ENCODE peak calls at places on chromosomes 1 and 21, in six cellular contexts. One of them, this sample, is unnamed.

GRCh38 chr1:29084196-29084521 is 39.5 kb downstream of the TMEM200B start:
- DNase-seq in cardiac muscle cell: no peak
- DNase-seq in body of pancreas: no peak
- DNase-seq in BJ: no peak
- DNase-seq in CD4-positive, alpha-beta T cell: no peak
- DNase-seq in AG20443: no peak
- DNase-seq in this sample: no peak

GRCh38 chr1:54488831-54489626 is 59.0 kb upstream of the ACOT11 start:
- DNase-seq in CD4-positive, alpha-beta T cell: peak; percentile 64
- DNase-seq in cardiac muscle cell: peak; percentile 86
- DNase-seq in BJ: no peak
- DNase-seq in AG20443: peak; percentile 95
- DNase-seq in body of pancreas: peak; percentile 73
- DNase-seq in this sample: peak; percentile 38

GRCh38 chr1:82160036-82160435 is 359.3 kb downstream of the ADGRL2 start:
- DNase-seq in cardiac muscle cell: no peak
- DNase-seq in BJ: no peak
- DNase-seq in CD4-positive, alpha-beta T cell: no peak
- DNase-seq in body of pancreas: no peak
- DNase-seq in AG20443: peak; percentile 17
- DNase-seq in this sample: no peak

GRCh38 chr1:33815061-33815460 is 48.8 kb upstream of the HMGB4 start:
- DNase-seq in body of pancreas: no peak
- DNase-seq in CD4-positive, alpha-beta T cell: no peak
- DNase-seq in cardiac muscle cell: no peak
- DNase-seq in AG20443: peak; percentile 58
- DNase-seq in BJ: peak; percentile 19
- DNase-seq in this sample: no peak

GRCh38 chr1:229107972-229108371 is 162.9 kb upstream of the RAB4A start:
- DNase-seq in CD4-positive, alpha-beta T cell: no peak
- DNase-seq in cardiac muscle cell: no peak
- DNase-seq in AG20443: no peak
- DNase-seq in body of pancreas: no peak
- DNase-seq in BJ: no peak
- DNase-seq in this sample: no peak

GRCh38 chr1:213176341-213176740 is 125.3 kb downstream of the RPS6KC1 start:
- DNase-seq in BJ: no peak
- DNase-seq in cardiac muscle cell: no peak
- DNase-seq in body of pancreas: no peak
- DNase-seq in CD4-positive, alpha-beta T cell: no peak
- DNase-seq in AG20443: no peak
- DNase-seq in this sample: no peak

GRCh38 chr1:10309240-10310011 is 89.4 kb upstream of the PGD start:
- DNase-seq in cardiac muscle cell: no peak
- DNase-seq in AG20443: no peak
- DNase-seq in body of pancreas: no peak
- DNase-seq in BJ: no peak
- DNase-seq in CD4-positive, alpha-beta T cell: no peak
- DNase-seq in this sample: no peak

GRCh38 chr1:111535256-111536191 is 32.1 kb upstream of the ADORA3 start:
- DNase-seq in BJ: no peak
- DNase-seq in cardiac muscle cell: no peak
- DNase-seq in body of pancreas: no peak
- DNase-seq in CD4-positive, alpha-beta T cell: no peak
- DNase-seq in AG20443: no peak
- DNase-seq in this sample: no peak

GRCh38 chr1:21814241-21814918 is 2.3 kb downstream of the LDLRAD2 start:
- DNase-seq in AG20443: peak; percentile 55
- DNase-seq in cardiac muscle cell: peak; percentile 66
- DNase-seq in BJ: no peak
- DNase-seq in body of pancreas: peak; percentile 17
- DNase-seq in CD4-positive, alpha-beta T cell: peak; percentile 6
- DNase-seq in this sample: no peak

GRCh38 chr1:247638011-247638410 is 32.6 kb downstream of the OR2G3 start:
- DNase-seq in BJ: no peak
- DNase-seq in AG20443: no peak
- DNase-seq in body of pancreas: no peak
- DNase-seq in cardiac muscle cell: no peak
- DNase-seq in CD4-positive, alpha-beta T cell: no peak
- DNase-seq in this sample: no peak

GRCh38 chr1:8910914-8911313 is 32.4 kb upstream of the ENO1 start:
- DNase-seq in CD4-positive, alpha-beta T cell: no peak
- DNase-seq in cardiac muscle cell: no peak
- DNase-seq in BJ: no peak
- DNase-seq in AG20443: no peak
- DNase-seq in body of pancreas: no peak
- DNase-seq in this sample: no peak

GRCh38 chr1:97069312-97069711 is 347.7 kb downstream of the PTBP2 start:
- DNase-seq in AG20443: no peak
- DNase-seq in cardiac muscle cell: no peak
- DNase-seq in CD4-positive, alpha-beta T cell: no peak
- DNase-seq in body of pancreas: no peak
- DNase-seq in BJ: no peak
- DNase-seq in this sample: no peak

GRCh38 chr1:54859687-54860391 is 27.2 kb downstream of the DHCR24 start:
- DNase-seq in cardiac muscle cell: no peak
- DNase-seq in CD4-positive, alpha-beta T cell: no peak
- DNase-seq in body of pancreas: no peak
- DNase-seq in AG20443: no peak
- DNase-seq in BJ: no peak
- DNase-seq in this sample: no peak

GRCh38 chr1:182149411-182149965 is 88.0 kb upstream of the ZNF648 start:
- DNase-seq in BJ: peak; percentile 67
- DNase-seq in body of pancreas: peak; percentile 80
- DNase-seq in CD4-positive, alpha-beta T cell: no peak
- DNase-seq in cardiac muscle cell: no peak
- DNase-seq in AG20443: peak; percentile 79
- DNase-seq in this sample: no peak

GRCh38 chr21:25862596-25862995 is 127.8 kb downstream of the GABPA start:
- DNase-seq in CD4-positive, alpha-beta T cell: no peak
- DNase-seq in body of pancreas: peak; percentile 13
- DNase-seq in AG20443: no peak
- DNase-seq in cardiac muscle cell: no peak
- DNase-seq in BJ: no peak
- DNase-seq in this sample: no peak

GRCh38 chr1:26690576-26691031 is 5.2 kb upstream of the ARID1A start:
- DNase-seq in AG20443: no peak
- DNase-seq in BJ: no peak
- DNase-seq in body of pancreas: no peak
- DNase-seq in CD4-positive, alpha-beta T cell: no peak
- DNase-seq in cardiac muscle cell: peak; percentile 50
- DNase-seq in this sample: no peak

GRCh38 chr1:211476200-211476849 is 15.6 kb downstream of the RD3 start:
- DNase-seq in CD4-positive, alpha-beta T cell: peak; percentile 79
- DNase-seq in AG20443: peak; percentile 80
- DNase-seq in cardiac muscle cell: peak; percentile 85
- DNase-seq in body of pancreas: peak; percentile 83
- DNase-seq in BJ: no peak
- DNase-seq in this sample: peak; percentile 59

GRCh38 chr1:914891-915280 is 8.8 kb upstream of the SAMD11 start:
- DNase-seq in CD4-positive, alpha-beta T cell: no peak
- DNase-seq in AG20443: no peak
- DNase-seq in BJ: no peak
- DNase-seq in body of pancreas: no peak
- DNase-seq in cardiac muscle cell: no peak
- DNase-seq in this sample: no peak

GRCh38 chr1:107810552-107810951 is 154.4 kb downstream of the VAV3 start:
- DNase-seq in BJ: no peak
- DNase-seq in cardiac muscle cell: no peak
- DNase-seq in body of pancreas: no peak
- DNase-seq in AG20443: no peak
- DNase-seq in CD4-positive, alpha-beta T cell: no peak
- DNase-seq in this sample: no peak

GRCh38 chr1:41870076-41870562 is 48.6 kb downstream of the HIVEP3 start:
- DNase-seq in BJ: no peak
- DNase-seq in body of pancreas: no peak
- DNase-seq in CD4-positive, alpha-beta T cell: no peak
- DNase-seq in AG20443: peak; percentile 42
- DNase-seq in cardiac muscle cell: no peak
- DNase-seq in this sample: no peak

GRCh38 chr1:215566556-215567490 is at the start of gene KCTD3:
- DNase-seq in BJ: peak; percentile 19
- DNase-seq in cardiac muscle cell: peak; percentile 83
- DNase-seq in body of pancreas: peak; percentile 83
- DNase-seq in AG20443: peak; percentile 88
- DNase-seq in CD4-positive, alpha-beta T cell: peak; percentile 9
- DNase-seq in this sample: no peak

GRCh38 chr1:230867119-230867902 is 1.0 kb downstream of the C1orf198 start:
- DNase-seq in CD4-positive, alpha-beta T cell: no peak
- DNase-seq in cardiac muscle cell: no peak
- DNase-seq in body of pancreas: no peak
- DNase-seq in AG20443: no peak
- DNase-seq in BJ: no peak
- DNase-seq in this sample: no peak

GRCh38 chr1:40384887-40385286 is 11.4 kb downstream of the SMAP2 start:
- DNase-seq in cardiac muscle cell: no peak
- DNase-seq in body of pancreas: no peak
- DNase-seq in BJ: no peak
- DNase-seq in CD4-positive, alpha-beta T cell: no peak
- DNase-seq in AG20443: no peak
- DNase-seq in this sample: no peak

GRCh38 chr21:42081931-42082381 is 10.8 kb downstream of the UMODL1 start:
- DNase-seq in BJ: no peak
- DNase-seq in CD4-positive, alpha-beta T cell: no peak
- DNase-seq in cardiac muscle cell: no peak
- DNase-seq in body of pancreas: no peak
- DNase-seq in AG20443: peak; percentile 40
- DNase-seq in this sample: no peak

GRCh38 chr1:110339427-110340206 is 440 bp downstream of the RBM15 start:
- DNase-seq in AG20443: peak; percentile 62
- DNase-seq in BJ: no peak
- DNase-seq in cardiac muscle cell: peak; percentile 70
- DNase-seq in body of pancreas: peak; percentile 48
- DNase-seq in CD4-positive, alpha-beta T cell: peak; percentile 38
- DNase-seq in this sample: peak; percentile 12

GRCh38 chr1:47732489-47732888 is 264.7 kb downstream of the TRABD2B start:
- DNase-seq in cardiac muscle cell: no peak
- DNase-seq in BJ: no peak
- DNase-seq in CD4-positive, alpha-beta T cell: no peak
- DNase-seq in AG20443: no peak
- DNase-seq in body of pancreas: no peak
- DNase-seq in this sample: no peak

GRCh38 chr1:150925080-150925479 is 1.1 kb upstream of the SETDB1 start:
- DNase-seq in BJ: no peak
- DNase-seq in CD4-positive, alpha-beta T cell: no peak
- DNase-seq in body of pancreas: no peak
- DNase-seq in cardiac muscle cell: no peak
- DNase-seq in AG20443: no peak
- DNase-seq in this sample: no peak

GRCh38 chr21:41851090-41851790 is 27.9 kb downstream of the PRDM15 start:
- DNase-seq in CD4-positive, alpha-beta T cell: no peak
- DNase-seq in cardiac muscle cell: peak; percentile 72
- DNase-seq in BJ: no peak
- DNase-seq in body of pancreas: no peak
- DNase-seq in AG20443: no peak
- DNase-seq in this sample: no peak

GRCh38 chr1:101025283-101025679 is 303 bp downstream of the DPH5 start:
- DNase-seq in cardiac muscle cell: peak; percentile 40
- DNase-seq in CD4-positive, alpha-beta T cell: peak; percentile 10
- DNase-seq in BJ: no peak
- DNase-seq in AG20443: peak; percentile 21
- DNase-seq in body of pancreas: peak; percentile 14
- DNase-seq in this sample: no peak

GRCh38 chr1:168474322-168474721 is 69.5 kb downstream of the XCL2 start:
- DNase-seq in cardiac muscle cell: no peak
- DNase-seq in BJ: no peak
- DNase-seq in body of pancreas: no peak
- DNase-seq in CD4-positive, alpha-beta T cell: no peak
- DNase-seq in AG20443: no peak
- DNase-seq in this sample: no peak

GRCh38 chr1:55654750-55655149 is 439.6 kb upstream of the USP24 start:
- DNase-seq in CD4-positive, alpha-beta T cell: no peak
- DNase-seq in cardiac muscle cell: no peak
- DNase-seq in AG20443: no peak
- DNase-seq in body of pancreas: no peak
- DNase-seq in BJ: no peak
- DNase-seq in this sample: no peak

GRCh38 chr1:33128781-33129180 is 47.8 kb downstream of the AZIN2 start:
- DNase-seq in AG20443: no peak
- DNase-seq in BJ: no peak
- DNase-seq in CD4-positive, alpha-beta T cell: no peak
- DNase-seq in body of pancreas: no peak
- DNase-seq in cardiac muscle cell: no peak
- DNase-seq in this sample: no peak

GRCh38 chr1:26283871-26284596 is 4.1 kb downstream of the SH3BGRL3 start:
- DNase-seq in BJ: no peak
- DNase-seq in body of pancreas: no peak
- DNase-seq in CD4-positive, alpha-beta T cell: no peak
- DNase-seq in cardiac muscle cell: no peak
- DNase-seq in AG20443: no peak
- DNase-seq in this sample: no peak

GRCh38 chr1:101166583-101167120 is 70.2 kb upstream of the S1PR1 start:
- DNase-seq in BJ: no peak
- DNase-seq in AG20443: no peak
- DNase-seq in body of pancreas: no peak
- DNase-seq in cardiac muscle cell: no peak
- DNase-seq in CD4-positive, alpha-beta T cell: no peak
- DNase-seq in this sample: no peak

GRCh38 chr1:5976726-5977493 is 15.3 kb downstream of the NPHP4 start:
- DNase-seq in CD4-positive, alpha-beta T cell: no peak
- DNase-seq in cardiac muscle cell: no peak
- DNase-seq in BJ: no peak
- DNase-seq in body of pancreas: no peak
- DNase-seq in AG20443: no peak
- DNase-seq in this sample: no peak

GRCh38 chr1:39173119-39173994 is 31.1 kb upstream of the MACF1 start:
- DNase-seq in body of pancreas: no peak
- DNase-seq in BJ: no peak
- DNase-seq in CD4-positive, alpha-beta T cell: no peak
- DNase-seq in AG20443: no peak
- DNase-seq in cardiac muscle cell: no peak
- DNase-seq in this sample: no peak

GRCh38 chr21:38229260-38229877 is 27.4 kb upstream of the KCNJ15 start:
- DNase-seq in body of pancreas: no peak
- DNase-seq in AG20443: no peak
- DNase-seq in cardiac muscle cell: no peak
- DNase-seq in BJ: no peak
- DNase-seq in CD4-positive, alpha-beta T cell: no peak
- DNase-seq in this sample: no peak

GRCh38 chr1:10744654-10745238 is 51.7 kb downstream of the CASZ1 start:
- DNase-seq in BJ: no peak
- DNase-seq in CD4-positive, alpha-beta T cell: no peak
- DNase-seq in cardiac muscle cell: no peak
- DNase-seq in AG20443: no peak
- DNase-seq in body of pancreas: no peak
- DNase-seq in this sample: no peak

This sample was measured in activated naive CD8-positive, alpha-beta T cell treated with anti-CD3 and anti-CD28 coated beads, Interleukin-2, amount 50 U/mL, for 16 hours.